ENCODE peak calls at places on chromosome 7, in nine cellular contexts. I is WTC11, S is endothelial cell of umbilical vein, V is H1, J is GM12878, C is HepG2, M is SK-N-SH, X is NB4, W is HCT116. H is an unnamed sample.

GRCh38 chr7:6443372-6443941 is 4.3 kb downstream of the DAGLB start:
- DNase-seq in X (no peak), V (no peak), I (no peak), C (peak), M (no peak), W (peak), S (peak), J (no peak), H (peak)

GRCh38 chr7:129686063-129686462 is 74.5 kb downstream of the NRF1 start:
- DNase-seq in V (no peak), W (no peak), M (no peak), I (no peak), C (no peak), J (no peak), S (no peak), X (no peak), H (no peak)

GRCh38 chr7:95684037-95684436 is 87.7 kb upstream of the PDK4 start:
- DNase-seq in S (peak), W (peak), M (no peak), I (no peak), V (no peak), C (peak), J (no peak), X (peak), H (peak)

GRCh38 chr7:21944616-21945373 is 904 bp downstream of the CDCA7L start:
- DNase-seq in S (peak), J (no peak), V (peak), W (peak), C (no peak), I (peak), M (no peak), X (peak), H (peak)

GRCh38 chr7:5478568-5479045 is 55.0 kb upstream of the TNRC18 start:
- DNase-seq in V (no peak), W (no peak), C (no peak), M (peak), I (no peak), X (peak), S (no peak), J (no peak), H (no peak)

GRCh38 chr7:148883233-148884048 is 650 bp downstream of the EZH2 start:
- DNase-seq in C (no peak), X (peak), S (peak), I (peak), W (no peak), V (peak), J (no peak), M (peak), H (peak)

GRCh38 chr7:80967536-80968297 is 48.9 kb upstream of the SEMA3C start:
- DNase-seq in C (no peak), V (no peak), J (no peak), W (no peak), M (no peak), I (no peak), S (no peak), X (no peak), H (no peak)

GRCh38 chr7:67006966-67007365 is 10.3 kb downstream of the TYW1 start:
- DNase-seq in M (no peak), J (no peak), I (no peak), X (no peak), V (no peak), C (no peak), S (no peak), W (no peak), H (no peak)

GRCh38 chr7:128116740-128117139 is 85.5 kb upstream of the LRRC4 start:
- DNase-seq in X (no peak), C (peak), J (no peak), V (no peak), M (peak), W (no peak), I (no peak), S (no peak), H (no peak)

GRCh38 chr7:41103331-41103730 is 599.6 kb downstream of the INHBA start:
- DNase-seq in I (no peak), J (peak), M (no peak), C (no peak), X (no peak), V (no peak), S (no peak), W (no peak), H (no peak)

GRCh38 chr7:23654508-23654907 is 25.5 kb upstream of the FAM221A start:
- DNase-seq in V (peak), I (peak), M (peak), W (peak), S (peak), C (peak), X (peak), J (no peak), H (peak)

GRCh38 chr7:5423272-5423843 is at the start of gene TNRC18:
- DNase-seq in V (peak), J (no peak), W (no peak), C (no peak), I (peak), X (peak), M (peak), S (no peak), H (no peak)

GRCh38 chr7:44396931-44397525 is 71.6 kb upstream of the CAMK2B start:
- DNase-seq in W (no peak), X (no peak), S (no peak), M (no peak), C (no peak), V (no peak), I (no peak), J (no peak), H (no peak)

GRCh38 chr7:129958643-129959479 is 6.1 kb upstream of the UBE2H start:
- DNase-seq in J (no peak), I (no peak), M (peak), W (peak), V (no peak), S (peak), C (peak), X (peak), H (peak)

GRCh38 chr7:84258628-84259027 is 64.0 kb upstream of the SEMA3A start:
- DNase-seq in V (no peak), C (no peak), M (no peak), J (no peak), X (no peak), W (no peak), I (no peak), S (no peak), H (no peak)

GRCh38 chr7:106257752-106258151 is 27.0 kb downstream of the NAMPT start:
- DNase-seq in C (no peak), J (no peak), X (no peak), V (no peak), W (no peak), S (no peak), I (no peak), M (no peak), H (no peak)

GRCh38 chr7:28544453-28545142 is 132.3 kb downstream of the CREB5 start:
- DNase-seq in V (no peak), X (no peak), J (no peak), S (no peak), W (no peak), I (no peak), C (no peak), M (peak), H (no peak)

GRCh38 chr7:100968031-100968430 is 1.3 kb upstream of the MUC12 start:
- DNase-seq in I (no peak), M (peak), W (no peak), V (no peak), J (no peak), X (no peak), C (no peak), S (no peak), H (no peak)

GRCh38 chr7:64463636-64464375 is 99.1 kb downstream of the ZNF680 start:
- DNase-seq in I (no peak), W (no peak), M (peak), V (no peak), J (no peak), X (no peak), S (no peak), C (no peak), H (no peak)

GRCh38 chr7:87574630-87575029 is 26.1 kb downstream of the ABCB1 start:
- DNase-seq in J (no peak), C (peak), M (no peak), W (peak), V (no peak), S (peak), X (peak), I (no peak), H (no peak)

GRCh38 chr7:94888542-94888941 is 18.9 kb upstream of the PPP1R9A start:
- DNase-seq in W (peak), X (no peak), M (no peak), J (no peak), I (no peak), V (no peak), C (peak), S (peak), H (peak)

GRCh38 chr7:1193593-1194424 is 33.8 kb upstream of the ZFAND2A start:
- DNase-seq in J (no peak), V (peak), X (peak), W (peak), I (peak), S (peak), C (no peak), M (peak), H (peak)
- TF ChIP-seq MAX in J (no peak), V (peak), X (peak), W (peak), I (peak), S (no peak), C (no peak), M (peak), H (peak)

DNA sequence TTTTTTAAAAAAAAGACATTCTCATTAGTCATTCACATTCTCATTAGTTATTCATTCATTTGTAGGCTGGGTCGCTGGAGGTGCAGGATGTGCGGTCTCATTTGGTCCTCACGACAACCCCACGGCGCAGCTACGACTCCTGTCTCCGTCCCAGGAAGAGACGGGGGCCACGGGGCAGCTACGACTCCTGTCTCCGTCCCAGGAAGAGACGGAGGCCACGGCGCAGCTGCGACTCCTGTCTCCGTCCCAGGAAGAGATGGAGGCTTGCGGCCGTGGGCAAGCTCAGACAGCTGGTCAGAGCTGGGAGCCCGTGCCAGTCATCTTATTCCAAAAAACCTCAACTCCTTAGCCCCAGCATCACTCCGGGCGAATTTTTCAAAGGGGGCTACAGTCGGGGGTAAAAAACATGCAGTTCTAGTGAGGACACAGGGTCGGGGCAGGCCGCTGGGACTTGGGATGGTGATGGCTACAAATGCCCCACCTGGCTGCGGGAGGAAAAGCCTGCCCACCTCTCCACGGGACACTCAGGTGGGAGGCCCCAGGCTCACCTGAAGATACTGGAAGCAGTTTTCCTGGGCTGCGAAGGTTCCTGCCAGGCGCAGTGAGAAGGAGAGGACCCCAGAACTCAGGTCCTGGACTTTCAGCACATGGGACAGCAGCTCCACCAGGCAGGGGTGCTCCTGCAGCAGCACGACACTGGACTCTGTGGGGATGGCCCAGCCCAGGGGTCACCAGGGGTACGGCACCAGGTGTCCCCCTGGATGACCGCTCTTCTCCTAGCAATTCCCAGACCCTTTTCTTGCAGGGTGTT is 8.3 kb downstream of the BRAT1 start:
- DNase-seq in V (no peak), S (no peak), I (no peak), W (no peak), M (peak), C (no peak), J (no peak), X (no peak), H (no peak)
- TF ChIP-seq MAX in V (no peak), S (no peak), I (no peak), W (no peak), M (no peak), C (no peak), J (no peak), X (no peak), H (no peak)

GRCh38 chr7:1811850-1812692 is 142.0 kb downstream of the ELFN1 start:
- DNase-seq in V (no peak), W (no peak), C (peak), X (no peak), I (no peak), M (peak), S (no peak), J (no peak), H (peak)
- TF ChIP-seq MAX in V (no peak), W (no peak), C (peak), X (no peak), I (no peak), M (no peak), S (no peak), J (no peak), H (no peak)

GRCh38 chr7:116969371-116969902 is 16.1 kb downstream of the ST7 start:
- DNase-seq in C (no peak), X (peak), W (no peak), M (no peak), S (no peak), V (no peak), I (no peak), J (no peak), H (no peak)

GRCh38 chr7:116967983-116968382 is 14.7 kb downstream of the ST7 start:
- DNase-seq in M (no peak), J (no peak), V (no peak), S (no peak), W (no peak), I (no peak), X (no peak), C (no peak), H (no peak)

GRCh38 chr7:116970148-116970910 is 17.0 kb downstream of the ST7 start:
- DNase-seq in X (peak), S (no peak), J (no peak), V (no peak), M (no peak), W (no peak), C (no peak), I (no peak), H (no peak)

GRCh38 chr7:116968626-116969025 is 15.3 kb downstream of the ST7 start:
- DNase-seq in X (no peak), I (no peak), V (no peak), S (no peak), W (no peak), M (no peak), C (no peak), J (no peak), H (no peak)

DNA sequence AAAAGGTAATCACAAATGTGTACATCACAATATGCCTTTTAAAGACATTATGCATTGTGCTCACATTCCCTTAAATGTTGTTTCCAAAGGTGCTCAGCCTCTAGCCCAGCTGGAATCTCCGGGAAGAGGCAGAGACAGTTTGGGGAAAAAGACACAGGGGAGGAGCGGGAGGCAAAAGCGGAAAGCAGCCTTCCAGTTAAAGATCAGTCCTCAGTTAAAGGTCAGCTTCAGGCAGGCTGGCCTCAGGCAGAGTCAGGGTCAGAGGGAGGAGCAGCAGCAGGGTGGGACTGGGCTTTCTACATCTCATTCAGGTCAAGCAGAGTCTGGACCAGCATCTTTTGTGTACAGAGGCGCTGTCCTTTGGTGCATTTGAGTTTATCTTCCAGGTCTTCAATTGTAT is 18.6 kb downstream of the ST7 start:
- DNase-seq in I (peak), J (no peak), M (no peak), V (no peak), W (no peak), C (no peak), S (no peak), X (no peak), H (no peak)
- TF ChIP-seq MAX in I (no peak), J (no peak), M (no peak), V (no peak), W (no peak), C (no peak), S (no peak), X (no peak), H (no peak)

DNA sequence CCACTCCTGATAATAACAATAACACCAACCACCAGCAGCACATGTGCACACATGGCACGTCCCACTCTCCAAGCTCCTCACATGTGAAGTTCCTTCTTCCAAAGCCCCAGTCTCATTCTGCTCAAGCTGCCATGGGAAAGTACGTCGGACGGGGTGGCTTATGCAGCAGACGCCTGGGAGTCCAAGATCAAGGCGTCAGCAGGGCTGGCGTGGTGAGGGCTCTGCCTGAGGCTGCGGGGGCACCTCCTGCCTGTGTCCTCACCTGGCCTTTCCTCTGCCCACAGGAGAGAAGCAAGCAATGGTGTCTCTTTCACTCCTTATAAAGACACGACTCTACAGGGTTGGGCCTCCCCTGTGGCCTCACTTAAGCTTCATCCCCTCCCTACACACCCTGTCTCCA is 68.8 kb upstream of the INSIG1 start:
- DNase-seq in M (no peak), V (no peak), X (no peak), W (no peak), C (no peak), J (no peak), S (no peak), I (no peak), H (no peak)
- TF ChIP-seq MAX in M (no peak), V (no peak), X (no peak), W (no peak), C (no peak), J (no peak), S (no peak), I (no peak), H (no peak)

GRCh38 chr7:37371755-37372154 is 76.9 kb downstream of the ELMO1 start:
- DNase-seq in C (no peak), X (no peak), M (no peak), W (no peak), I (no peak), J (no peak), V (no peak), S (no peak), H (no peak)

GRCh38 chr7:37372750-37373149 is 75.9 kb downstream of the ELMO1 start:
- DNase-seq in M (peak), J (no peak), W (no peak), X (no peak), V (no peak), I (no peak), C (no peak), S (no peak), H (no peak)

GRCh38 chr7:37368540-37368939 is 80.1 kb downstream of the ELMO1 start:
- DNase-seq in V (no peak), S (no peak), W (no peak), X (no peak), C (no peak), M (no peak), I (no peak), J (no peak), H (no peak)

GRCh38 chr7:37367010-37367409 is 81.7 kb downstream of the ELMO1 start:
- DNase-seq in C (no peak), J (no peak), V (no peak), X (no peak), M (no peak), S (no peak), W (no peak), I (no peak), H (no peak)

GRCh38 chr7:37369904-37370303 is 78.8 kb downstream of the ELMO1 start:
- DNase-seq in V (no peak), S (no peak), W (no peak), C (no peak), J (no peak), X (no peak), M (no peak), I (no peak), H (no peak)
- TF ChIP-seq MAX in V (no peak), S (no peak), W (no peak), C (no peak), J (no peak), X (no peak), M (no peak), I (no peak), H (no peak)

DNA sequence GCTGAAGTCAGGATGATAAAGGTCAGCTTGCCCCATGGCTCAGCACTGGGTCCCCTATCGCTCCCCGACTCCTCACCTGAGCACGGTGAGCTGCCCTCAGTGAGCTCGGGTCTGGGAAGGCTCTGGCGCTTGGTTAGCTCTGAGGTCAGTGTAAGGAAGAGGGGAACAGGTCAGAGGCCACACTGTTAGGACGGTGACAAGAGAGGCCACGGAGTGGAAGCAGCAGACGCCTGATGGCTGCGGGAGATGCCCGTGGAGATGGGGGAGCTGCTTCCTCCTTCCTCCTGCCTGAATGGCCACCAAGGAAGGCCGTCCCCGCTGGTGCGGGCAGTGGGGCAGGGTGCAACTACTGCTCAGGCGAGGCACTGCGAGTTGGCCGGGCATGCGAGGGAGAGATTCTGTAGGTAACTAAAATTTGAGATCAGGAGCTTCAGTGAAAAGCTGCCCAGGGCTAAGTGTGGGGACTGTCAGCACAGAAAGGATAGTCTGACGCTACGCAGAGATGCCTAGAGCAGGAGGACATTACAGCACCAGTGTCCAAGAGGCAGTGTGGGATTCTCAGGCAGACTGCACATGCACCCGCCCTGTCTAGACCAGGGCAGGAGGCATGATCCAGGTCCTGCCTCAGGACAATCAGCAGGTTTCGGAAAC is 231.3 kb upstream of the GRB10 start:
- DNase-seq in V (peak), J (no peak), W (no peak), M (no peak), S (no peak), C (no peak), X (no peak), I (no peak), H (no peak)
- TF ChIP-seq MAX in V (no peak), J (no peak), W (no peak), M (no peak), S (no peak), C (no peak), X (no peak), I (no peak), H (no peak)

H was measured in A549.